ENCODE peak calls at places on chromosomes 16 and 17, in eight cellular contexts. K, O, Q, W, Z, S, P and F are unnamed samples.

GRCh38 chr16:30521873-30522641 is 4.3 kb downstream of the ZNF768 start:
- DNase-seq in K (no peak), O (no peak), Q (no peak), W (no peak), Z (no peak), S (no peak), P (no peak), F (no peak)

GRCh38 chr16:89319883-89320716 is 102.6 kb downstream of the ZNF778 start:
- DNase-seq in K (no peak), O (no peak), Q (no peak), W (peak), Z (no peak), S (no peak), P (no peak), F (peak)

GRCh38 chr16:65684230-65684629 is 562.4 kb upstream of the CDH11 start:
- DNase-seq in K (no peak), O (no peak), Q (no peak), W (no peak), Z (no peak), S (no peak), P (no peak), F (no peak)

GRCh38 chr17:2952174-2952845 is 111.1 kb downstream of the OR1D5 start:
- DNase-seq in K (no peak), O (no peak), Q (no peak), W (no peak), Z (no peak), S (no peak), P (no peak), F (no peak)

GRCh38 chr17:1008008-1008761 is 11.3 kb downstream of the TIMM22 start:
- DNase-seq in K (no peak), O (no peak), Q (no peak), W (no peak), Z (peak), S (no peak), P (no peak), F (no peak)

GRCh38 chr17:30375661-30376060 is 3.1 kb upstream of the CPD start:
- DNase-seq in K (no peak), O (no peak), Q (no peak), W (no peak), Z (no peak), S (no peak), P (no peak), F (no peak)

GRCh38 chr17:49898547-49899490 is 51.0 kb upstream of the TAC4 start:
- DNase-seq in K (no peak), O (no peak), Q (no peak), W (no peak), Z (no peak), S (no peak), P (no peak), F (no peak)

GRCh38 chr17:77487211-77487629 is 346.5 kb downstream of the SEC14L1 start:
- DNase-seq in K (no peak), O (no peak), Q (no peak), W (peak), Z (no peak), S (no peak), P (no peak), F (no peak)

GRCh38 chr16:2529061-2529931 is 1.9 kb downstream of the CEMP1 start:
- DNase-seq in K (no peak), O (no peak), Q (no peak), W (no peak), Z (no peak), S (no peak), P (no peak), F (no peak)

GRCh38 chr16:70437017-70437581 is 1.8 kb downstream of the ST3GAL2 start:
- DNase-seq in K (no peak), O (no peak), Q (no peak), W (no peak), Z (no peak), S (no peak), P (no peak), F (peak)

GRCh38 chr16:89035698-89036570 is 57.7 kb upstream of the ACSF3 start:
- DNase-seq in K (no peak), O (no peak), Q (no peak), W (peak), Z (no peak), S (no peak), P (no peak), F (no peak)

GRCh38 chr17:67392111-67392510 is 15.0 kb downstream of the PITPNC1 start:
- DNase-seq in K (no peak), O (no peak), Q (no peak), W (no peak), Z (no peak), S (no peak), P (no peak), F (no peak)

GRCh38 chr16:74846714-74847113 is 72.1 kb upstream of the FA2H start:
- DNase-seq in K (no peak), O (no peak), Q (no peak), W (no peak), Z (no peak), S (no peak), P (no peak), F (no peak)

GRCh38 chr16:72807287-72807686 is 240.6 kb downstream of the ZFHX3 start:
- DNase-seq in K (no peak), O (no peak), Q (no peak), W (no peak), Z (no peak), S (no peak), P (no peak), F (no peak)

GRCh38 chr17:6450926-6451717 is 6.9 kb downstream of the PIMREG start:
- DNase-seq in K (no peak), O (no peak), Q (no peak), W (peak), Z (no peak), S (no peak), P (no peak), F (no peak)

GRCh38 chr17:79983456-79983855 is 52.2 kb downstream of the TBC1D16 start:
- DNase-seq in K (peak), O (no peak), Q (no peak), W (no peak), Z (no peak), S (no peak), P (no peak), F (no peak)

GRCh38 chr17:72456026-72456569 is 335.3 kb downstream of the SOX9 start:
- DNase-seq in K (no peak), O (no peak), Q (no peak), W (no peak), Z (no peak), S (no peak), P (no peak), F (no peak)

GRCh38 chr16:85724936-85725335 is 26.0 kb downstream of the C16orf74 start:
- DNase-seq in K (no peak), O (no peak), Q (no peak), W (no peak), Z (no peak), S (no peak), P (no peak), F (no peak)

GRCh38 chr16:53598513-53599266 is 95.7 kb upstream of the AKTIP start:
- DNase-seq in K (no peak), O (no peak), Q (no peak), W (no peak), Z (no peak), S (no peak), P (no peak), F (no peak)

GRCh38 chr17:1058423-1059130 is 61.6 kb downstream of the TIMM22 start:
- DNase-seq in K (no peak), O (peak), Q (no peak), W (peak), Z (peak), S (peak), P (no peak), F (no peak)

GRCh38 chr16:86375370-86375769 is 135.0 kb upstream of the FOXF1 start:
- DNase-seq in K (no peak), O (no peak), Q (no peak), W (no peak), Z (no peak), S (no peak), P (no peak), F (no peak)

GRCh38 chr16:63981639-63982038 is 1140.2 kb downstream of the CDH11 start:
- DNase-seq in K (no peak), O (peak), Q (no peak), W (no peak), Z (no peak), S (no peak), P (no peak), F (no peak)

GRCh38 chr17:48463531-48463930 is 33.5 kb upstream of the SKAP1 start:
- DNase-seq in K (no peak), O (no peak), Q (no peak), W (no peak), Z (no peak), S (no peak), P (no peak), F (no peak)

GRCh38 chr17:79001190-79002020 is 8.2 kb downstream of the CANT1 start:
- DNase-seq in K (peak), O (no peak), Q (no peak), W (no peak), Z (no peak), S (no peak), P (no peak), F (no peak)

GRCh38 chr17:68800731-68801130 is 154.5 kb downstream of the ABCA8 start:
- DNase-seq in K (no peak), O (no peak), Q (no peak), W (no peak), Z (no peak), S (no peak), P (no peak), F (no peak)

GRCh38 chr16:4317471-4318170 is 1.8 kb downstream of the GLIS2 start:
- DNase-seq in K (no peak), O (no peak), Q (no peak), W (peak), Z (no peak), S (no peak), P (no peak), F (no peak)

GRCh38 chr17:39212841-39213480 is 12.8 kb downstream of the STAC2 start:
- DNase-seq in K (no peak), O (no peak), Q (no peak), W (no peak), Z (no peak), S (no peak), P (no peak), F (no peak)

GRCh38 chr17:43790311-43790940 is 10.2 kb downstream of the CFAP97D1 start:
- DNase-seq in K (no peak), O (no peak), Q (no peak), W (no peak), Z (no peak), S (no peak), P (no peak), F (no peak)

GRCh38 chr16:56047307-56048234 is 143.7 kb upstream of the GNAO1 start:
- DNase-seq in K (no peak), O (no peak), Q (no peak), W (peak), Z (no peak), S (no peak), P (no peak), F (no peak)

GRCh38 chr16:64696872-64697271 is 425.0 kb downstream of the CDH11 start:
- DNase-seq in K (no peak), O (no peak), Q (no peak), W (no peak), Z (no peak), S (no peak), P (no peak), F (no peak)

GRCh38 chr17:79627766-79628690 is 17.2 kb upstream of the RBFOX3 start:
- DNase-seq in K (peak), O (no peak), Q (peak), W (peak), Z (no peak), S (no peak), P (peak), F (peak)

GRCh38 chr16:3578610-3579551 is 1.7 kb upstream of the NLRC3 start:
- DNase-seq in K (no peak), O (no peak), Q (no peak), W (no peak), Z (no peak), S (no peak), P (no peak), F (no peak)

GRCh38 chr16:85057212-85057889 is 29.8 kb downstream of the KIAA0513 start:
- DNase-seq in K (no peak), O (no peak), Q (no peak), W (no peak), Z (no peak), S (no peak), P (no peak), F (no peak)

GRCh38 chr16:47262938-47263337 is 119.2 kb upstream of the NETO2 start:
- DNase-seq in K (no peak), O (no peak), Q (no peak), W (no peak), Z (no peak), S (no peak), P (no peak), F (no peak)

GRCh38 chr16:47254771-47255170 is 111.0 kb upstream of the NETO2 start:
- DNase-seq in K (no peak), O (no peak), Q (no peak), W (no peak), Z (no peak), S (no peak), P (no peak), F (no peak)

GRCh38 chr16:47260496-47260895 is 116.8 kb upstream of the NETO2 start:
- DNase-seq in K (no peak), O (no peak), Q (no peak), W (no peak), Z (no peak), S (no peak), P (no peak), F (no peak)

DNA sequence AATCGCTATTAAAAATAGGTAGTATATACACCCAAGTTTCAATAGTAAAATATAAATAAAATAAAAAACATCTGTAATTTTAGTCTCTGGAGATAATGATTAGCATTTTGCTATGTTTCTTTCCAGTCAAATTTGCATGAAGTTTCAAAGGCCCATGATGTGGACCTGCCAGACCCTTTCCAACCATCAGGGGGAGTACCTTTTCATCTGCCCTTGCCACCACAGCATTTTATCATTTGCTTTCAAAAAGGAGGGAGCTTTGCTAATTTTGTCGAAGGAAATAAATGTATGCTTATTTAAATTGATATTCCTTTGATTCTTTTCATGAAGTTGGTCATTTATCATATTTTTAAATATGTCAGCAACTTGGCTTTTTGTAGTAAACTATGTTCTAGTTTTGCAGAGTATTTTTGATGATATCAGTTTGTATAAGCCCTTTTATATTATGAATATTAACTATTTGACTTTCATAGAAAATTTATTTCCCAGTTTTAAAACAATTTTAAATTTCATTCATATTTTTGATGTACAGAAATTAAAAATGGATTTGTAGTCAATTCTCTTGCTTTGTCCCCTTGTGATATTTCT is 115.2 kb upstream of the NETO2 start:
- DNase-seq in K (no peak), O (no peak), Q (no peak), W (no peak), Z (no peak), S (peak), P (no peak), F (no peak)
- TF ChIP-seq CTCF in K (no peak), O (peak), Q (peak), W (peak), Z (peak), S (peak), P (no peak), F (peak)

DNA sequence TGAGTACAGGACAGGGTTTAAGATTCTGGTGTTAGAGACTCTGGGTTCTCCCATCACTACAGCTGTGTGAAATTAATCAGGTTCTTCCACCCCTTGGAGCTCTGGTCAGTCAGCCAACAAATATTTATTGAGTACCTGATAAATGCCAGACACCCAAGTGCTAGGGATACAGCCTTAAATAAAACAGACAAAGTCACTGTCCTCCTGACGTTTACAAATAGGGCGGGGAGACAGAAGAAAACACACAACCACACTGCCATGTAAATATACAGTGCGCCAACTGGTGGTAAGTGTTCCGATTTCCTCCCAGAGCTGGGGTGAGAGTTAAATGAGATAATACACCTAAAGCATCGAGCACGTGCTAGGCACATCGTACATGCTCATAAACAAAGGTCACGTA is 121.0 kb downstream of the COPRS start:
- DNase-seq in K (no peak), O (no peak), Q (no peak), W (no peak), Z (no peak), S (no peak), P (no peak), F (no peak)
- TF ChIP-seq CTCF in K (no peak), O (no peak), Q (no peak), W (no peak), Z (no peak), S (no peak), P (no peak), F (no peak)

DNA sequence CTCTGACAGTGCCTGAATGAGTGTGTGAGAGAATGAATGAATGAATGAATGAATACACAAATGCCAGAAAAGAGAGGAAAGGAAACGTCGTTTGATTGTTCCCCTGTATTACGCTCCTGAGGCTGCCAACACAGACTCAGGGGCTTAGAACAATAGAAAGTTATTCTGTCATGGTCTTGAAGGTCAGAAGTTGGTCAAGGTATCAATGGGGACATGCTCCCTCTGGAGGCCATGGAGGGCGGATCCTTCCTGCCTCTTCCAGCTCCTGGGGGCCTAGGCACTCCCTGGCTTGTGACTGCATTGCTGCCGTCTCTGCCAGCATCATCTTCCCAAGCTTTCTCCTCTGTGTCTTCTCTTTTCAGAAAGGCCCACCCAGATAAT is 1.5 kb upstream of the SLC38A8 start:
- DNase-seq in K (no peak), O (no peak), Q (no peak), W (peak), Z (no peak), S (peak), P (no peak), F (no peak)
- TF ChIP-seq CTCF in K (no peak), O (peak), Q (peak), W (no peak), Z (peak), S (peak), P (no peak), F (no peak)

GRCh38 chr17:57482657-57483056 is 226.3 kb downstream of the MSI2 start:
- DNase-seq in K (no peak), O (no peak), Q (no peak), W (no peak), Z (no peak), S (no peak), P (no peak), F (no peak)
- TF ChIP-seq CTCF in K (no peak), O (no peak), Q (no peak), W (no peak), Z (no peak), S (no peak), P (no peak), F (no peak)